ENCODE peak calls at places on chromosomes 6 and 20, in four cellular contexts. Z is heart left ventricle, O is IMR-90, W is testis. E is an unnamed sample.

GRCh38 chr6:19892250-19892649 is 55.1 kb downstream of the ID4 start:
- DNase-seq in Z (no peak), O (no peak), W (peak), E (peak)

GRCh38 chr20:5073154-5074049 is 46.4 kb downstream of the PCNA start:
- DNase-seq in Z (peak), O (peak), W (peak), E (peak)

GRCh38 chr6:10453596-10453995 is 38.7 kb upstream of the TFAP2A start:
- DNase-seq in Z (no peak), O (no peak), W (no peak), E (no peak)

GRCh38 chr20:53926428-53927028 is 143.9 kb downstream of the BCAS1 start:
- DNase-seq in Z (no peak), O (peak), W (no peak), E (no peak)

GRCh38 chr6:134706806-134707205 is 243.1 kb downstream of the ALDH8A1 start:
- DNase-seq in Z (no peak), O (peak), W (no peak), E (no peak)

GRCh38 chr6:121548146-121548545 is 112.7 kb downstream of the GJA1 start:
- DNase-seq in Z (no peak), O (no peak), W (no peak), E (no peak)

GRCh38 chr20:34516874-34517542 is 786 bp downstream of the DYNLRB1 start:
- DNase-seq in Z (no peak), O (no peak), W (peak), E (no peak)

GRCh38 chr20:13119583-13119982 is 101.5 kb upstream of the ISM1 start:
- DNase-seq in Z (no peak), O (peak), W (peak), E (peak)

GRCh38 chr6:42099340-42100028 is 42.9 kb downstream of the C6orf132 start:
- DNase-seq in Z (no peak), O (peak), W (no peak), E (peak)

GRCh38 chr6:90660971-90661370 is 74.1 kb upstream of the MAP3K7 start:
- DNase-seq in Z (no peak), O (no peak), W (no peak), E (no peak)

GRCh38 chr6:30047220-30047619 is 13.8 kb upstream of the POLR1H start:
- DNase-seq in Z (no peak), O (no peak), W (no peak), E (no peak)

GRCh38 chr6:15543262-15543917 is 119.4 kb downstream of the DTNBP1 start:
- DNase-seq in Z (no peak), O (no peak), W (no peak), E (no peak)

GRCh38 chr20:25549866-25550477 is 35.4 kb downstream of the NINL start:
- DNase-seq in Z (no peak), O (peak), W (no peak), E (no peak)
- H3K27ac ChIP-seq in Z (no peak), O (no peak), W (no peak), E (no peak)

GRCh38 chr6:106097368-106098231 is 11.5 kb downstream of the PRDM1 start:
- DNase-seq in Z (no peak), O (peak), W (peak), E (no peak)

GRCh38 chr6:106100755-106101154 is 14.6 kb downstream of the PRDM1 start:
- DNase-seq in Z (no peak), O (no peak), W (no peak), E (no peak)

GRCh38 chr6:106099235-106099537 is 13.1 kb downstream of the PRDM1 start:
- DNase-seq in Z (no peak), O (no peak), W (no peak), E (no peak)

GRCh38 chr6:106101466-106101865 is 15.3 kb downstream of the PRDM1 start:
- DNase-seq in Z (no peak), O (no peak), W (no peak), E (no peak)

GRCh38 chr6:106098383-106099234 is 12.5 kb downstream of the PRDM1 start:
- DNase-seq in Z (no peak), O (peak), W (peak), E (peak)
- TF ChIP-seq POLR2A in Z (no peak), O (peak), W (no peak), E (no peak)

DNA sequence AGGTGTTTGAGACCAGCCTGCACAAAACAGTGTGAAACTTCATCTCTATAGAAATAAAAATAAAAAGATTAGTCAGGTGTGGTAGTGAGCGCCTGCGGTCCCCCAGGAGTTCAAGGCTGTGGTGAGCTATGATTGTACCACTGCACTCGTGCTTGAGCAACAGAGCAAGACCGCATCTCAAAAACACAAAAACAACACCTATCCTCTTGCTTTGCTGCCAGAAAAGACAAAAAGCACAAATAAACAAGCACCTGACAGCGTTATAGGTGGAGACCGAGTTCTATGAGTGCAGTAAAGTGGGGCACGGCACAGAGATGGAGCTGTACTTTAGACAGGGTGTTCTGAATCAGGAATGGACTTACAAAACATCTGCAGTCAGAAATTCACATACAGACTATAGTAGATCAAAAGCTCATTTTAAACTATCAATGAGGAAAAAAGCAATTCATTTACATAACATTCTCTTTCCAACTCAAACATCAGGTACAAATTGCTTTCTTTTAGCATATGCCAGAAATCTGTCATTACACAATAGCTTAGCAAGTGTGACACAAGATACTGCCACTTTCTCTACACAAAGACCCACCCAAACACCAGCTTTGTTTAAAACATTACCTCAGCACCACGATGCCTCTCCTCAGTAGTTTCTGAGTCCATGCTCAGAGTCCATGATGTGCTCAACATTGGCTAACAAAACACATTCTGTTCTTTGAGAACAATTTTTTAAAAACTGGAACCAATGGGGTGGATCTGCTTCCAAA is 10.1 kb downstream of the EZR start:
- DNase-seq in Z (no peak), O (no peak), W (no peak), E (no peak)
- H3K27ac ChIP-seq in Z (no peak), O (no peak), W (peak), E (peak)

GRCh38 chr6:157323924-157324276 is 581 bp upstream of the TMEM242 start:
- DNase-seq in Z (peak), O (peak), W (peak), E (peak)

GRCh38 chr6:157326979-157327378 is 3.7 kb upstream of the TMEM242 start:
- DNase-seq in Z (no peak), O (peak), W (no peak), E (no peak)

GRCh38 chr6:157322792-157323113 is 566 bp downstream of the TMEM242 start:
- DNase-seq in Z (no peak), O (no peak), W (no peak), E (no peak)

GRCh38 chr6:157323114-157323923 is at the start of gene TMEM242:
- DNase-seq in Z (peak), O (peak), W (peak), E (peak)

DNA sequence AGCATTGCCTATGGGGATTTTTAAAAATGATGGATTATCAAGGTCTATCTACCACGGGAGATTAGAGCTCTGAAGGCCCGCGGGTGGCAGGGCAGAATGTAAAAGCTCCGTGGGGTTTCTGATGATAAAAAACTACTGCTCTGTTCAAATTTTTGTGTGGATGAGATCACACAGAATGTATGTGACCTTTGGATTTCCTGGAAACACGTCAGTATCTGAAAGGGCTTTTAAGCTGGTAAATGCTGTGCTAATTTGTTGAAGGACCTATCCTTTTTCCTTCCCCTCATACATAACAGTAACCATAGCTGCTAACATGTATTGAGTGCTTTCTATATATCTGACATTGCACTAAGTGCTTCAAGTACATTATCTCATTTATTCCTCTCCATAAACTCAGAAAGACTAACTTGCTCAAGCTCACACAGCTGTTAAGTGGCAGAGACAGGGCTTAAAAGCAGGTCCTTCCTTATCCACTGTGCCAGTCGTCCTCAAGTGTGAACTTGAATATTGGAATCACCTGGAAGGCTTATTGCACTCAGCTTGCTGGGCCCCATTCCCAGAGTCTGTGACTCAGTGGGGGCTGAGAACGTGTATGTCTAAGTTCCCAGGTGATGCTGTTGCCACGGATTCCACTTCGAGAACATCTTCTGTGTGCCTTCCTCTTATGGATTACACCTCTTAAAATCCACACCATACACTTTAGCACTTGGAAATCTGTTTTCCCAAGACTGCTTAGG is 1.9 kb upstream of the TMEM242 start:
- DNase-seq in Z (no peak), O (peak), W (no peak), E (no peak)
- TF ChIP-seq POLR2A in Z (no peak), O (no peak), W (no peak), E (no peak)

DNA sequence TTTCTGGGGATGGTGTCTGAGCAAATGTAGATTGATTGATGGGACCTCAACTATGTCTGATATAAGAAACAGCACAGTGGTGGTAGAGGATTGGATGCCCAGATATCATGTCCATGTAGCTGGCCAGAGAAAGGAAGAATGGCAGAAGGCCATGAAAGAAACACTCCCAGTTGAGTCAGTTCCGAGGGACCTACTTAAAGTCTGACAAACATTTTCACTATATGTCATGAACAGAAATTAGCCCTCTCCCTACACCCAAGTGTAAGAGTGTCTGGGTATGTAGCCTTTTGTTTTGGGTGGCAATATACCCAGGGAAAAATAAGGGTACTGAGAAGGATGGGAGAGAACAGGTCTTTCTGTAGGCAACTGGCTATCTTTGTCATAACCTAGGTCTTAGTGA is 434.2 kb downstream of the BCKDHB start:
- DNase-seq in Z (no peak), O (peak), W (no peak), E (no peak)
- H3K27ac ChIP-seq in Z (no peak), O (peak), W (no peak), E (no peak)